ENCODE peak calls at places on chromosomes 4 and X, in nine cellular contexts. H, P, Y, T, R, X, Q, N and W are unnamed samples.

GRCh38 chr4:187227907-187228699 is 504.4 kb upstream of the FAT1 start:
- DNase-seq in H (no peak), N (no peak), Q (no peak), Y (peak), R (no peak), T (peak), X (no peak), P (no peak), W (peak)

GRCh38 chr4:5773271-5773555 is 62.2 kb downstream of the EVC start:
- DNase-seq in H (peak), R (no peak), Q (no peak), Y (peak), T (peak), P (no peak), X (no peak), N (no peak), W (peak)

GRCh38 chrX:22748093-22748999 is 251.4 kb upstream of the DDX53 start:
- DNase-seq in X (no peak), R (peak), H (peak), N (peak), T (peak), Q (peak), Y (peak), P (peak), W (peak)

GRCh38 chrX:68508799-68509198 is 9.9 kb downstream of the YIPF6 start:
- DNase-seq in R (no peak), P (no peak), H (peak), Y (peak), N (no peak), Q (no peak), T (no peak), X (no peak), W (peak)

GRCh38 chr4:88054229-88054628 is 46.8 kb downstream of the PKD2 start:
- DNase-seq in R (no peak), H (no peak), N (no peak), T (no peak), P (no peak), Q (no peak), X (no peak), Y (no peak), W (no peak)

GRCh38 chr4:153594208-153594607 is 89.9 kb upstream of the TLR2 start:
- DNase-seq in N (no peak), X (no peak), T (peak), Q (peak), R (no peak), Y (peak), H (peak), P (no peak), W (no peak)

GRCh38 chr4:144699565-144699964 is 53.6 kb downstream of the HHIP start:
- DNase-seq in T (peak), P (no peak), N (no peak), X (no peak), Q (no peak), R (no peak), H (peak), Y (peak), W (no peak)

GRCh38 chr4:6331018-6331417 is 61.4 kb downstream of the WFS1 start:
- DNase-seq in R (no peak), X (peak), H (peak), P (no peak), N (no peak), T (peak), Y (no peak), Q (no peak), W (no peak)

GRCh38 chr4:71026086-71026485 is 32.6 kb downstream of the DCK start:
- DNase-seq in T (peak), Q (peak), X (no peak), N (peak), H (peak), R (no peak), Y (peak), P (no peak), W (peak)

GRCh38 chr4:24831637-24832036 is 36.3 kb downstream of the SOD3 start:
- DNase-seq in T (no peak), Y (no peak), Q (no peak), R (no peak), P (no peak), X (no peak), H (no peak), N (no peak), W (no peak)

GRCh38 chr4:117965608-117966007 is 68.7 kb upstream of the NDST3 start:
- DNase-seq in X (no peak), T (no peak), Q (no peak), Y (peak), R (no peak), P (no peak), N (peak), H (no peak), W (no peak)

GRCh38 chr4:78308517-78308916 is 243.1 kb upstream of the ANXA3 start:
- DNase-seq in T (no peak), H (no peak), P (no peak), X (no peak), Q (no peak), N (no peak), Y (no peak), R (no peak), W (no peak)

GRCh38 chr4:170109586-170110289 is 20.0 kb upstream of the AADAT start:
- DNase-seq in X (no peak), H (peak), T (no peak), R (no peak), Q (peak), N (no peak), P (no peak), Y (peak), W (no peak)

GRCh38 chr4:44446801-44447562 is 1.6 kb downstream of the KCTD8 start:
- DNase-seq in X (peak), N (no peak), H (no peak), P (peak), Y (peak), T (no peak), R (peak), Q (no peak), W (peak)

GRCh38 chr4:170114636-170115035 is 24.9 kb upstream of the AADAT start:
- DNase-seq in Y (no peak), H (no peak), X (no peak), T (no peak), P (no peak), Q (no peak), R (no peak), N (no peak), W (no peak)

GRCh38 chr4:103046416-103047290 is 27.1 kb upstream of the SLC9B1 start:
- DNase-seq in P (no peak), N (peak), T (peak), Q (no peak), X (no peak), H (peak), Y (peak), R (peak), W (peak)

GRCh38 chr4:6469144-6469543 is 3.3 kb downstream of the PPP2R2C start:
- DNase-seq in R (peak), N (no peak), T (no peak), H (no peak), P (no peak), Y (no peak), Q (no peak), X (no peak), W (no peak)

GRCh38 chrX:133609151-133609550 is 193.9 kb upstream of the GPC4 start:
- DNase-seq in H (no peak), P (no peak), Q (no peak), X (no peak), T (no peak), R (no peak), N (no peak), Y (no peak), W (no peak)

GRCh38 chr4:13860126-13860525 is 232.6 kb upstream of the BOD1L1 start:
- DNase-seq in Y (no peak), P (no peak), N (no peak), H (peak), Q (no peak), X (no peak), T (no peak), R (no peak), W (no peak)

GRCh38 chr4:183154701-183155391 is 55.8 kb downstream of the WWC2 start:
- DNase-seq in Y (no peak), R (no peak), T (peak), P (no peak), N (peak), X (no peak), Q (no peak), H (no peak), W (no peak)

GRCh38 chr4:118352843-118353373 is at the start of gene PRSS12:
- DNase-seq in R (peak), X (peak), P (peak), T (peak), H (peak), N (peak), Q (no peak), Y (peak), W (peak)

GRCh38 chr4:104494822-104495559 is at the start of gene CXXC4:
- DNase-seq in N (peak), X (peak), R (peak), P (peak), H (peak), Y (peak), Q (no peak), T (peak), W (peak)

GRCh38 chr4:123561525-123561924 is 164.9 kb downstream of the SPRY1 start:
- DNase-seq in N (no peak), P (no peak), Y (no peak), Q (no peak), X (no peak), R (no peak), H (no peak), T (no peak), W (no peak)

GRCh38 chr4:147714575-147715401 is 17.1 kb upstream of the ARHGAP10 start:
- DNase-seq in H (peak), Q (peak), X (peak), Y (peak), P (no peak), N (no peak), T (peak), R (no peak), W (peak)

GRCh38 chr4:15001248-15001824 is 945 bp upstream of the CPEB2 start:
- DNase-seq in N (peak), X (peak), P (peak), R (no peak), Y (peak), Q (peak), H (peak), T (peak), W (peak)

GRCh38 chr4:147355849-147356248 is 125.0 kb upstream of the EDNRA start:
- DNase-seq in T (peak), P (no peak), X (no peak), Y (peak), Q (no peak), H (peak), N (no peak), R (no peak), W (no peak)

GRCh38 chr4:127370495-127371069 is 262.2 kb upstream of the INTU start:
- DNase-seq in N (no peak), X (peak), T (peak), P (no peak), H (peak), Q (no peak), R (no peak), Y (no peak), W (no peak)

GRCh38 chrX:40313269-40313668 is 215.5 kb upstream of the BCOR start:
- DNase-seq in Y (no peak), P (no peak), R (no peak), T (no peak), Q (no peak), X (no peak), N (no peak), H (no peak), W (no peak)

GRCh38 chrX:102950908-102951866 is 14.1 kb downstream of the RAB40AL start:
- DNase-seq in Q (no peak), R (peak), X (no peak), P (peak), H (peak), N (peak), T (peak), Y (peak), W (peak)
- TF ChIP-seq CTCF in Q (peak), R (peak), X (peak), P (peak), H (peak), N (peak), T (peak), Y (peak), W (peak)

GRCh38 chr4:48680848-48681568 is 99.1 kb downstream of the FRYL start:
- DNase-seq in Q (no peak), T (no peak), R (no peak), N (no peak), X (no peak), P (no peak), Y (no peak), H (no peak), W (no peak)

GRCh38 chr4:48686369-48686768 is 93.7 kb downstream of the FRYL start:
- DNase-seq in T (no peak), X (no peak), P (no peak), H (no peak), Y (no peak), R (no peak), N (no peak), Q (no peak), W (no peak)

GRCh38 chr4:48687313-48687712 is 92.8 kb downstream of the FRYL start:
- DNase-seq in Q (no peak), P (no peak), R (no peak), T (no peak), H (no peak), N (no peak), X (no peak), Y (no peak), W (no peak)

GRCh38 chr4:48683784-48684666 is 96.1 kb downstream of the FRYL start:
- DNase-seq in Y (no peak), T (no peak), R (no peak), X (no peak), Q (no peak), H (no peak), P (no peak), N (no peak), W (no peak)

DNA sequence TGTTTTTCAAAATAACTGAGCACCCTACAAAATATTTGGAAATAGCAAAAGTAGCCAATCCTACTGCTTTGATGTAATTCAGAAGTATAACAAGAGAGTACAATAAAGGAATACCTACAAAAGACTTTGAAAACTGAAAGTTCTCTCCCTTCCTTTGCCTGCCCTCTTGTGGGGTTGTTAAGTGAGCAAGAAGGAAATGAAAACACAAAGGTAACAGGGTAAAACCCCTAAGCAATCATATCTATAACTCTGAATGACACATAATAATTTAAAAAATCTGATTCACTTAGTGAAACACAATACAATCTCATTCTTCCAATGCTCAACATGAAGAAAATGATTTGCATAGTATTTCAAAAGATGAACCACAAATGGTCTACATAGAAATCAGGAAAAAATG is 98.2 kb downstream of the FRYL start:
- DNase-seq in X (no peak), T (peak), P (no peak), H (peak), Y (peak), Q (no peak), N (peak), R (no peak), W (peak)
- TF ChIP-seq CTCF in X (peak), T (peak), P (no peak), H (peak), Y (peak), Q (peak), N (peak), R (no peak), W (peak)

GRCh38 chr4:46886711-46887110 is 22.3 kb downstream of the COX7B2 start:
- DNase-seq in X (no peak), N (peak), T (peak), R (no peak), P (no peak), H (peak), Y (peak), Q (no peak), W (peak)
- TF ChIP-seq CTCF in X (no peak), N (peak), T (peak), R (peak), P (peak), H (peak), Y (peak), Q (no peak), W (peak)

DNA sequence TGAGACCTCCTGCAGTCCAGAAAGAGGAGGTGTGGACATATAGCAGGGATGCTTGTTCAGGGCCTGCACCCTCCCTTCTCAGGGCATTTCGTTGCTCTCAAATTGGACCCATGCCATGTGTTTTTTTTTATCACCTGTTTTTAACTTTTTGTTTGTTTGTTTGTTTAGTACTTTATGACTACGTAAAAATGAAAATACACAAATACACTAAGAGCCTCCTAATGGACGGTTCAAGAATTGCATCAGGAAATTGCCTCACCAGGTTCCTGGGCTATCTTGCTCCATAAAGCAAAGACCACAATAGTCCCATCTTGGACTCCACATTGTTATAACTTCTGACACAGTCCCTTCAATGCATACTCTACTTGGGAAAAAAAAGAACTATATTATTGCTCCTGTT is 1685.9 kb upstream of the TENM3 start:
- DNase-seq in Y (no peak), T (no peak), N (no peak), R (no peak), P (no peak), Q (no peak), H (no peak), X (no peak), W (no peak)
- TF ChIP-seq CTCF in Y (peak), T (no peak), N (no peak), R (peak), P (peak), Q (no peak), H (no peak), X (no peak), W (no peak)

GRCh38 chrX:19991350-19991718 is 473 bp upstream of the BCLAF3 start:
- DNase-seq in X (no peak), Q (no peak), H (no peak), N (no peak), P (no peak), Y (no peak), T (no peak), R (no peak), W (no peak)
- TF ChIP-seq CTCF in X (no peak), Q (no peak), H (no peak), N (no peak), P (no peak), Y (no peak), T (no peak), R (no peak), W (peak)

GRCh38 chrX:7941390-7942042 is 14.3 kb upstream of the PNPLA4 start:
- DNase-seq in X (no peak), H (peak), P (no peak), Q (no peak), R (peak), T (peak), Y (no peak), N (peak), W (no peak)
- TF ChIP-seq CTCF in X (peak), H (peak), P (no peak), Q (peak), R (peak), T (peak), Y (peak), N (peak), W (peak)

DNA sequence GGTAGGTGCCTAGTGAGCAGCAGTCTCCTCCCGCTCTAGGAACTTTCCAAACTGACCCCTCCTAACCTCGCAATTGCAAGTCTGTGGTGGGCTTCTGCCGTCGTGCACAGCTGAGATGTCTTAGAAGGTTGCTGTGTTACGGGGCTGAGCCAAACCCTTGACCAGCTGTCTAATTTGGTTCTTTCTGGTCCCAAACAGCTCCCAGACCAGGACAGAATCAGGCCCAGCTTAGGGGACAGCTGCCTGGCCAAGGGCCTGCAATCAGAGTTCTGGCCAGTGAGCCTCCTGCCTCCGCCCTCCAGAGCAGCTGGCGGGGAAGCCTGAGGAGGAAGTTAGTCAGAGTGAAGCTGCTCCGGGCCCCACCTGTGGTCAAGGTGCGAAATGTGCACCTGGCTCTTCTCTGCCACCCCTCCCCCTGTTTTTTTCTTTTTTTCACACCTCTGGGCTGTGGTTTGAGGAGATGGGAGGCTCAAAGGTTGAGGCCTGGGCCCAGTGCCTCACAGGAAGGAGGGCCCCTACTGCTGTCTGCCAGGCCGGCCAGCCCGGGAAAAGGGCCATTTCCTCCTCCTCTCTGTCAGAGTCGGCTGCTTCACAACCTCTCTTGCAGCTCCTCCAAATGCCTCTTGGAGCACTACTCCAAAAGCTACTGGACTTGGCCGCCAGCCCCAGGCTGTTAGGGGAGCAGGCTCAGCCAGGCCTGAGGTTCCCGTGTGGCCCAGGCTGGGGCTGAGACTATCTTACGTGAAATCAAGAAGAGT is 4.2 kb upstream of the CXCR3 start:
- DNase-seq in H (peak), X (peak), Q (peak), P (no peak), T (peak), R (no peak), Y (peak), N (peak), W (peak)
- TF ChIP-seq CTCF in H (peak), X (peak), Q (peak), P (no peak), T (no peak), R (no peak), Y (peak), N (peak), W (no peak)

DNA sequence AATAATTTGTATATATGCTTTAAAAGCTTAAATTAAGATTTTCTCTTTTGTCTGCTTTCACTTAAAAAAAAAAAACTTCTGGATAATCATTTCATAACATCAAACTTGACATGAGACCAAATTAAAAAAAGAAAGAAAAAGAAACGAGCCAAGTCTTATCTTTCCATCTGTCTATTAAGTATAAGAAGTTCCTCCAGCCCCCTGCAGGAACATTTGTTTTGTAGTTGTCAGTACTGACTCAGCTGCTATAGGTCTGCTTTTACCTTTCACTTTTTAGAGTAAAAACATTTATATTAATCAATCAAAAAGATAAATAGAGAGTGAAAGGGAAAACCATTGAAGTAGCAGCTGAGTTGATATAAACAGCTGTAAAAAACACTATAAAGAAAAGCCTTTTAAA is 46.2 kb downstream of the CCDC158 start:
- DNase-seq in T (no peak), Y (no peak), P (no peak), H (peak), R (no peak), N (no peak), Q (no peak), X (no peak), W (no peak)
- TF ChIP-seq CTCF in T (no peak), Y (peak), P (no peak), H (no peak), R (no peak), N (no peak), Q (no peak), X (no peak), W (no peak)

DNA sequence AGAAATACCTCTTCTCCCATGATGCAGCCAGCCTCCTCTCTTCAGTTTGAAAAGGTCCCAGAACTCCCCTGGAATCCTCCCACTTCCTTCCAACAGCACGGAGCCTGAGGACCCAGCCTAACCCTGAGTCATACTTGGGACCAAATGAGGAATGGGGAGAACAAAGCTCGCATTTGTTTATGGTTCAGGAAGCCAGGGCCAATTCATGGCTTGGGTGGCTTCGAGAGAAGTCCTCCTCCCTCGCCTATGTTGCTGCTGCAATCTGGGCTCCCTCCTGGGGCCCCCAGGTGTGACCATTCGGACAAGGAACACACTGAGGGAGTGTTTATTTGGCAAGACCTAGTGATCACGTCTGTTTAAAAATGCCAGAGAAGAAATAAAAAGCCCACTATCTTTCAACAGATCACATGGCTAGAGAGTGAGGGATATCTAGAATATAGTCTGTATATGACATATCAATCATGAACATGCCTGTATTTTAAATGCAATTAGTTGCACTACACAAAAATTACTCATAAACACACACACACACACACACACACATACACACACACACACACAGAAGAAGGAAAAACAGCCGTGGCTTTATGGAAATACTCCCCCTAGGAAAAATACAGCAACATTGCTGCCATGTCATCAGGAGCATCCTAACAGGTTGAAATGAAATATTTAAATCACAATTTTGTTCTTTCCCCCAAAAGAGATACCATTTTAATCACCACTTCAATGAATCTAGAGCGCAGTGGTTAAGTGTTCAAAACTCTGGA is 155.7 kb upstream of the MAP3K15 start:
- DNase-seq in N (no peak), P (no peak), X (no peak), Y (peak), Q (no peak), H (peak), R (no peak), T (peak), W (peak)
- TF ChIP-seq CTCF in N (no peak), P (no peak), X (no peak), Y (peak), Q (no peak), H (peak), R (no peak), T (peak), W (no peak)